ENCODE peak calls at places on chromosome 21, in four cellular contexts. H is IMR-90, P is endothelial cell of umbilical vein, Y is K562. F is an unnamed sample. For H3K9me1, the result is how much of the 10 kb centered on the place peaks cover.

GRCh38 chr21:28391938-28392337 is 600.7 kb downstream of the LTN1 start:
- DNase-seq in P (no peak), Y (no peak), H (peak), F (no peak)

GRCh38 chr21:15057290-15057689 is 7.5 kb downstream of the NRIP1 start:
- DNase-seq in Y (no peak), H (no peak), P (no peak), F (no peak)

GRCh38 chr21:34536820-34537219 is 24.8 kb upstream of the KCNE1 start:
- DNase-seq in P (no peak), H (peak), Y (no peak), F (peak)

GRCh38 chr21:16891821-16892220 is 621.0 kb upstream of the CXADR start:
- DNase-seq in Y (no peak), H (peak), P (peak), F (no peak)

GRCh38 chr21:20313013-20313412 is 685.2 kb upstream of the NCAM2 start:
- DNase-seq in H (no peak), Y (no peak), P (no peak), F (no peak)

GRCh38 chr21:16742116-16742515 is 770.7 kb upstream of the CXADR start:
- DNase-seq in H (no peak), P (no peak), Y (no peak), F (no peak)

GRCh38 chr21:34669149-34669879 is 520 bp downstream of the CLIC6 start:
- DNase-seq in Y (no peak), H (no peak), P (no peak), F (no peak)

GRCh38 chr21:25506887-25507286 is 100.4 kb downstream of the MRPL39 start:
- DNase-seq in H (peak), P (no peak), Y (no peak), F (no peak)

GRCh38 chr21:32748529-32748928 is 20.7 kb upstream of the SYNJ1 start:
- DNase-seq in H (no peak), P (no peak), Y (no peak), F (no peak)

GRCh38 chr21:25126564-25126963 is 480.7 kb downstream of the MRPL39 start:
- DNase-seq in P (no peak), H (no peak), Y (no peak), F (no peak)

GRCh38 chr21:16085436-16085835 is 355.7 kb downstream of the USP25 start:
- DNase-seq in P (no peak), H (peak), Y (no peak), F (no peak)

GRCh38 chr21:17003763-17004373 is 509.0 kb upstream of the CXADR start:
- DNase-seq in H (peak), Y (no peak), P (peak), F (peak)

GRCh38 chr21:26941436-26941835 is 25.5 kb downstream of the ADAMTS5 start:
- DNase-seq in P (no peak), H (peak), Y (no peak), F (no peak)

GRCh38 chr21:32597205-32597604 is 11.9 kb upstream of the TCP10L start:
- DNase-seq in H (peak), P (peak), Y (no peak), F (peak)

GRCh38 chr21:26804895-26805609 is 40.2 kb downstream of the ADAMTS1 start:
- DNase-seq in H (peak), Y (no peak), P (no peak), F (no peak)

GRCh38 chr21:16588433-16588860 is 858.7 kb downstream of the USP25 start:
- DNase-seq in P (no peak), H (peak), Y (no peak), F (peak)

GRCh38 chr21:35528109-35529042 is 479.3 kb upstream of the RUNX1 start:
- DNase-seq in Y (no peak), H (peak), P (no peak), F (no peak)

GRCh38 chr21:34736116-34736870 is 67.5 kb downstream of the CLIC6 start:
- DNase-seq in P (no peak), H (peak), Y (no peak), F (no peak)

GRCh38 chr21:45130324-45130774 is 56.0 kb downstream of the ADARB1 start:
- DNase-seq in H (peak), P (peak), Y (no peak), F (no peak)

GRCh38 chr21:28426545-28426944 is 566.1 kb downstream of the LTN1 start:
- DNase-seq in Y (no peak), P (no peak), H (peak), F (no peak)

GRCh38 chr21:33070921-33071877 is 1.3 kb downstream of the OLIG1 start:
- DNase-seq in H (no peak), Y (no peak), P (no peak), F (no peak)

GRCh38 chr21:34074283-34075098 is 1.1 kb downstream of the MRPS6 start:
- DNase-seq in P (peak), H (no peak), Y (no peak), F (no peak)

GRCh38 chr21:29433366-29434059 is 134.8 kb downstream of the BACH1 start:
- DNase-seq in P (no peak), H (peak), Y (no peak), F (no peak)

GRCh38 chr21:29431680-29432079 is 133.0 kb downstream of the BACH1 start:
- DNase-seq in P (no peak), Y (no peak), H (no peak), F (no peak)

GRCh38 chr21:29436650-29437049 is 137.9 kb downstream of the BACH1 start:
- DNase-seq in P (no peak), Y (no peak), H (no peak), F (no peak)

GRCh38 chr21:29436143-29436542 is 137.4 kb downstream of the BACH1 start:
- DNase-seq in P (no peak), H (no peak), Y (no peak), F (no peak)

GRCh38 chr21:29434081-29434480 is 135.4 kb downstream of the BACH1 start:
- DNase-seq in H (no peak), Y (no peak), P (no peak), F (no peak)
- H3K9me1 ChIP-seq in H (under half), Y (under half), P (under half), F (under half)

DNA sequence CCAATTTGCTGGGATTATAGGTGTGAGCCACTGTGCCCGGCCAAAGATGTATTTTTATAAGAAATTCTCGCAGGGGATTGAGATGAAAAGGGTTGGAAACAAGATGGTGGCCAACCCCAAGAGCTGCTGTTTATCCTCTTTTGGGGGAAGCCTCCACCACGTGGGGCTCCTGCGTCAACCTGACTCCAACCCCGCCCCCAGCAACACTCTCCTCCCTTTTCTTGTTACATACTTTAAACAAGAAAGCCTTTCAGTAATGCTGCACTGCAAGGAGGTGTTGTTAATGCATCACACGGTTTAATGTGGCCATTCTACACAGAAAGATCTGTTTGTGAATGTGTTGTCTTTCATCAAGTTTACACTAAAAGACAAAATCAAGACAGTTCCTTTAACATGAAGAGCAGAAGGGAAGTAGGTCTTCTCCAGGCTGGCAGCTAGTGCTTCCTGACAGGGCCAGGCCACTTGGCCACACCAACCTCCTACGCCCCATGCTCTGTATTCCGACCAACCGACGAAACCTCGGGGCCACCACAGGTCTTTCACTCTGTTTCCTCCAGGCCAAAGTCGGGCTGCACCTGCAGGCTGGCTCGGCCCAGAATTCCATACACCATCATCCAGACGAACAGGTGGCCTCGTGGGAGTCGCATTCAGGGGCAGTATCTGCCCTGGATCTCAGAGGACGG is 25.9 kb downstream of the C2CD2 start:
- DNase-seq in H (no peak), P (no peak), Y (no peak), F (no peak)
- H3K27ac ChIP-seq in H (no peak), P (no peak), Y (no peak), F (no peak)

GRCh38 chr21:43940672-43941071 is 71.4 kb upstream of the TRAPPC10 start:
- DNase-seq in H (no peak), Y (no peak), P (no peak), F (no peak)

GRCh38 chr21:43940329-43940653 is 71.8 kb upstream of the TRAPPC10 start:
- DNase-seq in P (no peak), H (no peak), Y (no peak), F (no peak)

GRCh38 chr21:43942621-43943020 is 69.5 kb upstream of the TRAPPC10 start:
- DNase-seq in H (no peak), P (no peak), Y (no peak), F (no peak)

GRCh38 chr21:43943512-43944110 is 68.5 kb upstream of the TRAPPC10 start:
- DNase-seq in H (no peak), Y (no peak), P (no peak), F (no peak)

DNA sequence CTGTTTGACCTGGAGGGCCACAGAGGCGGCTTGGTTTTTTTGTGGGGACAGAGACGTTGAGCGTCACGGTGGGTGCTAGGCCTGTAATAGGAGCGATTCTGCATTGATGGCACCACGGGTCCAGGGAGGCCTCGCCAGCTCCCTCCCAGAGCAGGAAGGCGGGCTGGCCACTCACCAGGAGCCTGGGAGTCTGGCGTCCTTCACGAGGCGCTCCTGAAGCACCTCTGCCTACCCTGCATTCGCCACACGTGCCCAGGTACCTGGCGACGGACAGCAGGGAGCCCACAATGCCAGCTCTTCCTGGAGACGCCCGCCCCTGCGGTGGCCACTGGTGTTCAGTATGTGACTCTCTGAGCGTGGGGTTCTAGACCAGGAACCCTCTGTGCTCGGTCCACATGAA is 69.9 kb upstream of the TRAPPC10 start:
- DNase-seq in P (no peak), Y (no peak), H (no peak), F (no peak)
- H3K9me1 ChIP-seq in P (under half), Y (under half), H (under half), F (under half)

DNA sequence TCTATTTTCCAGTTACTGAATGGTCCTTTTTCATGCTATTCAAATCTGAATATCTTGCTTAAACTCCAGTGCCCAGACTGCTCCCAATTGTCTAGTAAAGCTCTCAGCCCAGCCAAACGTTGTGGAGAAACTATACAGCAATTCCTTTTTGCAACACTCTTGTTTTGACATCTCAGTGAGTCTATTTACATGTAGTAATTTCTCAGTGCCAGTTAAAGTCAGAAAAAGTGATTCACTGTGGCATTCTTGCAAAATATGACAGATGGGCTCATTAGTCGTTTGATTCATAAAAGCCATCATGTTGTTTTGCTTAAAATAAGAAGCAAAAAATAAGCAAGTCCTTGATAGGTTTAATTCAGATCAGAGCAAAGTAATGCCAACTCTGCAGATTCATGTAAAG is 20.7 kb upstream of the TMPRSS15 start:
- DNase-seq in P (no peak), H (no peak), Y (no peak), F (no peak)
- H3K27ac ChIP-seq in P (no peak), H (no peak), Y (no peak), F (no peak)

GRCh38 chr21:41250519-41250918 is 66.1 kb upstream of the FAM3B start:
- DNase-seq in H (peak), P (peak), Y (no peak), F (no peak)

GRCh38 chr21:41247976-41248545 is 68.5 kb upstream of the FAM3B start:
- DNase-seq in Y (no peak), P (no peak), H (no peak), F (no peak)

GRCh38 chr21:41251961-41252642 is 64.5 kb upstream of the FAM3B start:
- DNase-seq in H (peak), P (no peak), Y (no peak), F (no peak)

GRCh38 chr21:41247561-41247968 is 69.0 kb upstream of the FAM3B start:
- DNase-seq in H (peak), P (peak), Y (no peak), F (no peak)

DNA sequence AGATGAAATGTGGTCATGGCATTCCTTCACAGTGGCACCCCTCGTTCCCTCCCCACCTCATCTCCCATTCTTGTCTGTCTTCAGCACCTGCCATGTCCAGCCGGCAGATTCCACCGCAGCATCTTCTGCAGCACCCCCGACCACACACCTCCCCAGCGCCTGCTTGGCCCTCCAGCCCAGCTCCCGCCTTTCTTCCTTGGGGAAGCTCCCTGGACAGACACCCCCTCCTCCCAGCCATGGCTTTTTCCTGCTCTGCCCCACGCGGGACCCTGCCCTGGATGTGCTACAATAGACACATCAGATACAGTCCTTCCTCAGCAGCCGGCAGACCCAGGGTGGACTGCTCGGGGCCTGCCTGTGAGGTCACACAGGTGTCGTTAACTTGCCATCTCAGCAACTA is 67.1 kb upstream of the FAM3B start:
- DNase-seq in P (no peak), Y (no peak), H (no peak), F (no peak)
- H3K9me1 ChIP-seq in P (under half), Y (under half), H (under half), F (under half)

DNA sequence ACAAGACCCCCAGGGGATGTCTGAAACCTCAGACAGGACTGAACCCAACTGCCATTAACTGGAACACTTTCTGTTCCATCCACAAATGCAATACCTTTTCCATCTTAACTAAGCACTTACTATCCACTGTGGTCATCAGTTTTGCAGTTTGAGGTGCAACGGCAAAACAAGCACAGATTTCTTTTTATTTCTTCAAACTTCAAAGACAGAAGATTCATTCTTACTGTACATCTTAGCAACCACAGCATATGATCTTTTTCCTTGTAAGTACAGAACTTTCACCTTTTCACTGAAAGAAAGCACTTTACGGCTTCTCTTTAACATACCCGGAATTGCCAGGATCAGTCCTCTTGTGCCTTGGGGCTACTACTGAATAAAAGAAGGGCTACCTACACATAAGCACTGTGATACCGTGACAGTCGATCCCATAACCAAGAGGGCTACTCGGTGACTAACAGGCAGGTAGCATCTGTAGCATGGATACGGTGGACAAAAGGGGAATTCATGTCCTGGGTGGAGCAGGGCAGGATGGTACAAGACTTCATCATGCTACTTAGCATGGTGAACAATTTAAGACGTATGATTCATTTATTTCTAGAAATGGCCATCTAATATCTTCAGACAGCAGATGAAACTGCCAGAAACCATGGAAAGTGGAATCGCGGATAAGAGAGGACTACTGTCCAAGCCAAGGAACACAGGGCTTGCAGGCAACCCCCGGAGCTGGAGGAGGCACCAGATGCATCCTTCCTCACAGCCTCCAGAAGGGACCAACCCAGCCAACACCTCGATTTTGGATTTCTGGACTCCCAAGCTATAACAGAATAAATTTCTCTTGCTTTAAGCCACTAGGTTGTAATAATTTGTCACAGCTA is 18.4 kb downstream of the ERG start:
- DNase-seq in P (no peak), H (no peak), Y (no peak), F (peak)
- H3K27ac ChIP-seq in P (peak), H (no peak), Y (no peak), F (peak)

GRCh38 chr21:29546071-29546470 is 247.3 kb downstream of the BACH1 start:
- DNase-seq in Y (no peak), H (peak), P (no peak), F (no peak)

GRCh38 chr21:29549614-29550013 is 250.9 kb downstream of the BACH1 start:
- DNase-seq in P (no peak), Y (no peak), H (no peak), F (no peak)

GRCh38 chr21:29547998-29548397 is 249.3 kb downstream of the BACH1 start:
- DNase-seq in Y (no peak), H (no peak), P (no peak), F (no peak)
- H3K9me1 ChIP-seq in Y (under half), H (under half), P (under half), F (under half)

DNA sequence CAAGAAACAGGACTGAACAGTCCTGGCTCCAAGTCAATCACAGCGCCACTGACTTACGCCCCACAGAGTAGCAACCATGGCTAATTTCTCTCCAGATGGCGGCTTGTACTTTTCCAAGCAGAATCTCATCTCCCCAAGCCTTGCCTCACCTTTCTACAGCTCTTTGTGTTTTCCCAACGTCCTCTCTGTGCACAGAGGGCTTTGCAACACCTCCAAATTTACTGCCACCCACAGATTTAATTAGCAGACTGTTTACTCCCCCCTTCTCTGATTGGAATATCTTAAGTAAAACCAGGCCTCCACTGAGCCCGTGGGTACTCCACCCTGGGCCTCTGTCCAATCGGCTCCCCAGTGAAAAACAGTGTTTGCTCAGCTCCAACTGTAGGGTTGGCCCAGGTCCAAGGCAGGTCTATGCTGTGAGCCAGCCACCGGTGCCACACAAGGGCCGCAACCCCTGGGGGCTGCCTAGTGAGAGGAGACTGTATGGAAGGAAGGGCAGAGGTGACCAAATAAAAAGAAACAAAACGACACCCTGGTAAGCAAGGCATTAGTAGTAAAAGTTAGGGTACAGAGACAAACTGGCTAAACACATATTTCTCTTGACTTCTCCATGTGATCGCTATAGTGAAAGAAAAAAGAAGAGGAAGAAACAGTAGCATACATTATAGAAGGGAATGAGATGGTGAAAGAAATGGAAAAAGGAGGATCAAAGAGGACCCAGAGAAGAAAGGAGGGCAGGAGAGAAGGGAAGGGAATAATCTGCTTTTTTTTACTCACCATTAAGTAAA is 128.4 kb upstream of the SOD1 start:
- DNase-seq in P (no peak), H (no peak), Y (no peak), F (no peak)
- H3K27ac ChIP-seq in P (no peak), H (no peak), Y (no peak), F (no peak)

GRCh38 chr21:36743446-36743845 is 44.5 kb downstream of the SIM2 start:
- DNase-seq in P (no peak), H (no peak), Y (no peak), F (no peak)
- H3K9me1 ChIP-seq in P (under half), H (under half), Y (under half), F (under half)

GRCh38 chr21:46544003-46544402 is 60.9 kb downstream of the S100B start:
- DNase-seq in H (no peak), Y (no peak), P (no peak), F (no peak)

GRCh38 chr21:46542588-46543092 is 62.2 kb downstream of the S100B start:
- DNase-seq in P (no peak), Y (no peak), H (no peak), F (no peak)

GRCh38 chr21:46545363-46545762 is 59.5 kb downstream of the S100B start:
- DNase-seq in Y (no peak), H (peak), P (no peak), F (peak)

GRCh38 chr21:46544824-46545223 is 60.1 kb downstream of the S100B start:
- DNase-seq in P (no peak), H (no peak), Y (no peak), F (no peak)

DNA sequence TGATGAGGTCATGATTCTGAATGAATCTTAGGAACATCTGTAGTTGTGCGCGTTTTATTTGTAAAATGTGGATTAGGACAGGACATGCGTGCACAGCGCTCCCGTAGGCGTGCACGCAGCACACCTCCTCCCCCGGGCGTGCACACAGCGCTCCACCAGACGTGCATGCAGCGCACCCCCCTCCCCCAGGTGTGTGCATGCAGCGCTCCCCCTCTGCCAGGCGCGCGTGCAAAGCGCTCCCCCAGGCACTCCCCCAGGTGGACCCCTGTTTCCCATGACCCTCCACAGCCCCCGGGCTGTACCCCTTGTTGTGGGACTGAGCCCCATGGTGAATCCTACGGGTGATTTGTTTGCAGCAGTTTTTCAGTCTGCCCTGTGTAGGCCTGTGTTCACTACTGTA is 61.6 kb downstream of the S100B start:
- DNase-seq in P (no peak), H (no peak), Y (no peak), F (no peak)
- H3K27ac ChIP-seq in P (no peak), H (no peak), Y (no peak), F (no peak)

F was measured in keratinocyte.